ENCODE peak calls at places on chromosomes 1 and 21, in seven cellular contexts. Z, P, A, I, H, K and L are unnamed samples.

GRCh38 chr1:36710901-36711300 is 228.2 kb upstream of the CSF3R start:
- DNase-seq in Z (no peak), P (no peak), A (no peak), I (no peak), H (no peak), K (no peak), L (no peak)

GRCh38 chr1:208179303-208179702 is 64.9 kb downstream of the PLXNA2 start:
- DNase-seq in Z (no peak), P (peak), A (no peak), I (no peak), H (no peak), K (no peak), L (no peak)

GRCh38 chr1:235113183-235113917 is 15.3 kb downstream of the TOMM20 start:
- DNase-seq in Z (no peak), P (no peak), A (no peak), I (no peak), H (no peak), K (no peak), L (no peak)

GRCh38 chr1:156050376-156050775 is 3.2 kb downstream of the UBQLN4 start:
- DNase-seq in Z (no peak), P (no peak), A (no peak), I (no peak), H (no peak), K (no peak), L (no peak)

GRCh38 chr1:106439475-106439874 is 617.0 kb upstream of the PRMT6 start:
- DNase-seq in Z (no peak), P (no peak), A (no peak), I (no peak), H (no peak), K (no peak), L (no peak)

GRCh38 chr1:95370671-95370992 is 136.6 kb downstream of the RWDD3 start:
- DNase-seq in Z (no peak), P (no peak), A (no peak), I (no peak), H (no peak), K (no peak), L (no peak)

GRCh38 chr1:204450461-204451257 is 39.0 kb upstream of the PPP1R15B start:
- DNase-seq in Z (no peak), P (no peak), A (no peak), I (no peak), H (no peak), K (no peak), L (no peak)

GRCh38 chr21:44869860-44870747 is 3.4 kb downstream of the PTTG1IP start:
- DNase-seq in Z (no peak), P (peak), A (peak), I (peak), H (peak), K (peak), L (peak)

GRCh38 chr1:29975036-29975694 is 738.8 kb downstream of the PTPRU start:
- DNase-seq in Z (no peak), P (peak), A (peak), I (no peak), H (peak), K (peak), L (peak)

GRCh38 chr1:35559317-35559944 is 1.8 kb downstream of the NCDN start:
- DNase-seq in Z (peak), P (no peak), A (no peak), I (no peak), H (no peak), K (no peak), L (no peak)

GRCh38 chr1:35557118-35557610 is at the start of gene KIAA0319L:
- DNase-seq in Z (peak), P (no peak), A (no peak), I (peak), H (no peak), K (no peak), L (no peak)

GRCh38 chr1:35558374-35559316 is 1.0 kb downstream of the NCDN start:
- DNase-seq in Z (peak), P (no peak), A (no peak), I (no peak), H (no peak), K (no peak), L (no peak)

GRCh38 chr1:35556494-35557117 is 597 bp downstream of the KIAA0319L start:
- DNase-seq in Z (no peak), P (no peak), A (no peak), I (no peak), H (no peak), K (no peak), L (no peak)

GRCh38 chr1:35557611-35558373 is at the start of gene NCDN:
- DNase-seq in Z (peak), P (peak), A (peak), I (peak), H (peak), K (peak), L (peak)
- TF ChIP-seq CTCF in Z (no peak), P (no peak), A (no peak), I (no peak), H (no peak), K (no peak), L (no peak)

DNA sequence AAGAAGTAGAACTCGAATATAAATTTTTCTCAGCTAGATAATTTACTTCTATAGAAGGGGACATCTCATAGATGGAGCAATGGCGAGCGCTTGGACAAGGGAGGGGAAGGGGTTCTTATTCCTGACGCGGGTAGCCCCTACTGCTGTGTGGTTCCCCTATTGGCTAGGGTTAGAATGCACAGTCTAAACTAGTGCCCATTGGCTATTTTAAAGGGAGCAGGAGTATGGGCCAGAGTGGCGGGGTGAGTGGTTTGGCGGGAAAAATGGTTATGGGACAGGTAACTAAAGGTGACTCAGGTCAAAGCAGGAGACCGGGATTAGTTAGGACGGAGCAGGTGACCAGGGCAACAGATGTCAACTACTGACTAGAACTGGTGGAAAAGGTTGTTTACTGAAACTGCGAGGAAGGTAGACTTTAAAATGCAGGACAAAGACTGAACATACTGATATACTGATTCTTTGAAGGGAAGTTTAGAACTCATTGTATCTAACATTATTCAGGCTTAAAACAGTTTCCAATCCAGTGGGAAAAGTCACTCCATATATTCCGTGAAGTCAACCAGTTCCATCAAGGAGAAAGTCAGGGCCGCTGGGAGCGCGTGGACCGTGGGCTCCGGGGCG is 940 bp upstream of the ATAD3A start:
- DNase-seq in Z (no peak), P (no peak), A (no peak), I (no peak), H (peak), K (peak), L (no peak)
- TF ChIP-seq CTCF in Z (no peak), P (no peak), A (no peak), I (no peak), H (no peak), K (no peak), L (no peak)

GRCh38 chr1:9186976-9187375 is 47.6 kb upstream of the H6PD start:
- DNase-seq in Z (no peak), P (no peak), A (no peak), I (no peak), H (no peak), K (no peak), L (no peak)
- TF ChIP-seq CTCF in Z (no peak), P (no peak), A (no peak), I (no peak), H (no peak), K (no peak), L (no peak)

GRCh38 chr1:10788592-10789006 is 7.8 kb downstream of the CASZ1 start:
- DNase-seq in Z (no peak), P (no peak), A (no peak), I (peak), H (no peak), K (no peak), L (no peak)
- TF ChIP-seq CTCF in Z (no peak), P (peak), A (peak), I (no peak), H (peak), K (no peak), L (peak)

GRCh38 chr1:97097404-97097925 is 375.9 kb downstream of the PTBP2 start:
- DNase-seq in Z (no peak), P (no peak), A (no peak), I (no peak), H (no peak), K (no peak), L (no peak)

GRCh38 chr1:97095764-97096163 is 374.2 kb downstream of the PTBP2 start:
- DNase-seq in Z (no peak), P (no peak), A (no peak), I (no peak), H (no peak), K (no peak), L (no peak)

GRCh38 chr1:97105531-97105930 is 383.9 kb downstream of the PTBP2 start:
- DNase-seq in Z (no peak), P (no peak), A (no peak), I (no peak), H (peak), K (no peak), L (no peak)

GRCh38 chr1:97101523-97101922 is 379.9 kb downstream of the PTBP2 start:
- DNase-seq in Z (no peak), P (no peak), A (no peak), I (no peak), H (no peak), K (no peak), L (no peak)
- TF ChIP-seq CTCF in Z (no peak), P (no peak), A (no peak), I (no peak), H (no peak), K (no peak), L (no peak)

GRCh38 chr1:54052470-54052933 is 502 bp downstream of the TMEM59 start:
- DNase-seq in Z (peak), P (peak), A (no peak), I (no peak), H (no peak), K (peak), L (no peak)

GRCh38 chr1:54052934-54053744 is at the start of the genes TCEANC2 and TMEM59:
- DNase-seq in Z (peak), P (peak), A (peak), I (peak), H (peak), K (peak), L (peak)

GRCh38 chr1:54053745-54054437 is 483 bp downstream of the TCEANC2 start:
- DNase-seq in Z (no peak), P (peak), A (no peak), I (no peak), H (peak), K (peak), L (no peak)

GRCh38 chr1:54051936-54052469 is 1.0 kb downstream of the TMEM59 start:
- DNase-seq in Z (no peak), P (peak), A (peak), I (no peak), H (peak), K (peak), L (no peak)

GRCh38 chr1:54054438-54054749 is 986 bp downstream of the TCEANC2 start:
- DNase-seq in Z (peak), P (no peak), A (no peak), I (no peak), H (no peak), K (no peak), L (no peak)
- TF ChIP-seq CTCF in Z (peak), P (no peak), A (peak), I (no peak), H (no peak), K (no peak), L (no peak)

DNA sequence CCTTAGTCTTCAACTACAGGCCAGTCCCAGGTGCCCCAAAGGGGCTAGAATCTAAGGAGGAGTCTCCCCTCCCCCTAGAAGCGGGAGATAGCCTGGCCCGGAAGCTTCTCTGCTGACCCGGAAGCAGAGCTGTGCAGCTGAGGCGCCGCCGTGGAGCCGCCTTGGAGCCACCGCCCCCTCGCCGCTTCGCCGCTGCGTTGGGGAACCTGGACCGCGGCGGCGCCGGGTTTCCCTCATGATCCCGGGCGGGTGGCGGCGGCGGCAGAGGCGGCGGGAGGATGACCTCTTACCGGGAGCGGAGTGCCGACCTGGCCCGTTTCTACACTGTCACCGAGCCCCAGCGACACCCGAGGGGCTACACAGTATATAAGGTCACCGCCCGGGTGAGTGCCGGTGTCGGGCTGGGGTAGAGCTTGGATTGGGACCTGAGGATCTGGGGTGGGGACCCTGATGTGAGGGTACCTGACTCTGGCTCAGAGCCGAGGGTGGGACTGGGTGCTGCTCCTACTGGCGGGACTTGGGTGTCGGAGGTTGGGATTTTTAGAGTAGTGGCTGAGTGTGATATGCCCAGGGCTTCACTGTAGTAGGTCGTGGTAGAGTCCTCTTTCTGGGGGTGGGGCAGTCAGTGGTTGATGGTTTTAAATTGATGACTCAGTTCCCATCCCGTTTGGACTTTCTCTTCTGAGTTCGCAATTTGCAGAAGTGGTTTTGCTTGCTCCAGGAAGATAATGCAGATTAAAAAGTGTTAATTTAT is at the start of gene RPS6KC1:
- DNase-seq in Z (peak), P (peak), A (peak), I (peak), H (peak), K (peak), L (peak)
- TF ChIP-seq CTCF in Z (no peak), P (no peak), A (peak), I (peak), H (no peak), K (no peak), L (no peak)

DNA sequence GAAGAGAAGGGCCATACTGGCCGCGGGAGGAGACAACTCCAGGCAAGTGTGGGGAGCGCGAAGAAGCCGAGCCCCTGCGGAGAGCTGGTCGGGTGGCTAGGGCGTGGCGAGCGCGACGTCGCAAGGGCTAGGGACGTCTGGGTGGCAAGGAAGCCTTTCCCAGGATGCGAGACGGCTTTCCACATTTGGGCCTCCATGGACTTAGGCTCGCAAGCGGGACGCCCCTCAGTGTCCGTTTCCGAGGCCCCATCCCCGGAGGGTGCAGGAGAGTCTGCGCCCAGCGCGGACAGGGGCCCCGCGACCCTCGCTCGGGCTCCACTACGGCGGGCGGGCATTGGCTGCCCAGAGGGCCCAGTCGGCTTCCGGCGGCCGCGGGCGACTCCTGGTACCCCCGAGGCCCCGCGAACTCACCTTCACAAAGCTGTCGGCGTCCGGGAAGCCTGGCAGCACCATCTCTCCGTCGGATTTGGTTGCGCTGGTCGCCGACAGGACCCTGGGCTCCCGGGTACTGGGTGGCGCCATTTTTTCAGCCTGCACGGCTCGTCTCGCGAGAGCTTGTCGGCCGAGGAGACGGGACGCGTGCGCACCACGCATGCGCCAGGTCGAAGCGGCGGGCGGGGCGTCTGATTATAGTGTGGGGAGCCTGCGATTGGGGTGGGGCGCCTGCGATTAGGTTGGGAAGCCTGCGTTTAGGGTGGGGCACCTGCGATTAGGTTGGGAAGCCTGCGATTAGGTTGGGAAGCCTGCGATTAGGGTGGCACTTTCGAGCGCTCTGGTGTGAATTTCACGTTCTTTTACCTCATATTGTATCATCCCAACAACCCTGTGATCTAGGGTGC is at the start of gene EXOSC10:
- DNase-seq in Z (peak), P (peak), A (peak), I (peak), H (peak), K (peak), L (peak)
- TF ChIP-seq CTCF in Z (no peak), P (no peak), A (no peak), I (no peak), H (no peak), K (no peak), L (no peak)

GRCh38 chr1:151006331-151007052 is at the start of gene MINDY1:
- DNase-seq in Z (peak), P (peak), A (peak), I (peak), H (peak), K (peak), L (peak)
- TF ChIP-seq CTCF in Z (peak), P (peak), A (peak), I (peak), H (peak), K (peak), L (peak)